ENCODE peak calls at places on chromosomes 16 and 17, in ten cellular contexts. X, L, Z, B, P, I, D, R, U and Q are unnamed samples.

GRCh38 chr17:75877752-75878173 is 618 bp downstream of the TRIM47 start:
- DNase-seq in U (peak; percentile 71), D (peak; percentile 69), I (peak; percentile 90), R (peak; percentile 66), P (no peak), B (peak; percentile 59), Z (no peak), L (peak; percentile 19), X (no peak), Q (peak; percentile 34)

GRCh38 chr17:61758430-61758829 is 104.9 kb downstream of the BRIP1 start:
- DNase-seq in X (no peak), Z (no peak), U (no peak), B (no peak), I (no peak), D (no peak), R (no peak), P (no peak), L (no peak), Q (no peak)

GRCh38 chr17:31568140-31568938 is 176.9 kb downstream of the RAB11FIP4 start:
- DNase-seq in P (no peak), I (no peak), D (no peak), Z (no peak), B (no peak), R (no peak), U (no peak), X (no peak), L (no peak), Q (no peak)

GRCh38 chr17:19812407-19812806 is 55.3 kb downstream of the ULK2 start:
- DNase-seq in I (no peak), R (peak; percentile 56), D (no peak), U (peak; percentile 11), X (no peak), P (no peak), L (no peak), B (no peak), Z (peak; percentile 1), Q (no peak)

GRCh38 chr16:55663770-55664677 is 8.2 kb downstream of the SLC6A2 start:
- DNase-seq in Z (no peak), R (no peak), L (no peak), P (no peak), X (no peak), B (no peak), D (no peak), U (no peak), I (no peak), Q (no peak)

GRCh38 chr16:82082543-82083244 is 47.6 kb downstream of the HSD17B2 start:
- DNase-seq in B (no peak), P (no peak), Z (no peak), I (no peak), X (no peak), L (no peak), D (no peak), U (no peak), R (peak; percentile 58), Q (no peak)

GRCh38 chr16:46813611-46814010 is 17.4 kb downstream of the C16orf87 start:
- DNase-seq in X (no peak), I (no peak), R (no peak), D (no peak), P (no peak), Z (no peak), L (no peak), U (no peak), B (no peak), Q (no peak)

GRCh38 chr17:49707246-49707607 is 537 bp downstream of the SLC35B1 start:
- DNase-seq in P (no peak), Z (no peak), X (no peak), U (no peak), L (no peak), I (no peak), D (peak; percentile 40), R (peak; percentile 22), B (peak; percentile 39), Q (no peak)

GRCh38 chr16:80231118-80231515 is 309.7 kb upstream of the DYNLRB2 start:
- DNase-seq in I (no peak), B (no peak), R (no peak), X (no peak), U (no peak), D (no peak), Z (no peak), P (no peak), L (no peak), Q (no peak)

GRCh38 chr16:3021449-3022207 is 1.5 kb downstream of the TNFRSF12A start:
- DNase-seq in Z (peak; percentile 89), D (peak; percentile 85), U (no peak), I (no peak), R (peak; percentile 94), P (peak; percentile 53), L (peak; percentile 83), X (peak; percentile 80), B (peak; percentile 85), Q (peak; percentile 64)

GRCh38 chr16:52068447-52069074 is 478.4 kb downstream of the TOX3 start:
- DNase-seq in I (peak; percentile 50), B (no peak), Z (no peak), L (no peak), R (peak; percentile 16), D (no peak), P (no peak), U (no peak), X (no peak), Q (no peak)

GRCh38 chr16:79286646-79287423 is 313.7 kb downstream of the MAF start:
- DNase-seq in D (peak; percentile 38), B (no peak), X (no peak), I (no peak), Z (no peak), R (no peak), L (no peak), U (no peak), P (no peak), Q (no peak)